ENCODE peak calls at places on chromosomes 3 and 15, in six cellular contexts. H, I, N, W, X and L are unnamed samples.

GRCh38 chr3:119745942-119746341 is 36.0 kb upstream of the NR1I2 start:
- DNase-seq in X (no peak), H (no peak), W (no peak), I (no peak), N (no peak), L (no peak)

GRCh38 chr3:111723293-111723963 is 128.3 kb upstream of the ZBED2 start:
- DNase-seq in H (no peak), N (no peak), I (no peak), W (peak), X (no peak), L (no peak)

GRCh38 chr3:112111785-112112402 is 21.2 kb downstream of the GCSAM start:
- DNase-seq in X (peak), I (peak), H (no peak), N (peak), W (peak), L (peak)

GRCh38 chr3:20637729-20638128 is 451.7 kb upstream of the SGO1 start:
- DNase-seq in X (no peak), N (no peak), I (no peak), H (no peak), W (no peak), L (no peak)

GRCh38 chr3:124007186-124007585 is 15.3 kb upstream of the ROPN1 start:
- DNase-seq in N (no peak), W (no peak), X (no peak), H (no peak), I (no peak), L (no peak)

GRCh38 chr3:122415762-122416654 is at the start of gene WDR5B:
- DNase-seq in X (peak), H (peak), W (peak), I (peak), N (peak), L (peak)

GRCh38 chr3:192812736-192813383 is 85.5 kb upstream of the FGF12 start:
- DNase-seq in N (peak), W (no peak), H (no peak), I (no peak), X (peak), L (peak)

GRCh38 chr3:127851899-127852298 is 29.6 kb upstream of the MGLL start:
- DNase-seq in I (no peak), X (no peak), H (no peak), N (no peak), W (no peak), L (no peak)

GRCh38 chr15:71532994-71533393 is 277.4 kb upstream of the NR2E3 start:
- DNase-seq in N (no peak), I (peak), W (no peak), H (peak), X (no peak), L (peak)

GRCh38 chr3:64232821-64233220 is 7.6 kb upstream of the PRICKLE2 start:
- DNase-seq in H (no peak), X (no peak), N (no peak), W (no peak), I (no peak), L (no peak)

GRCh38 chr3:172208586-172209332 is 169.4 kb downstream of the FNDC3B start:
- DNase-seq in I (no peak), W (no peak), X (no peak), N (no peak), H (no peak), L (no peak)

GRCh38 chr3:120182613-120183524 is 88.6 kb upstream of the GSK3B start:
- DNase-seq in W (no peak), H (no peak), N (peak), X (peak), I (no peak), L (no peak)

GRCh38 chr15:101188517-101189340 is 63.1 kb downstream of the CHSY1 start:
- DNase-seq in H (no peak), I (no peak), X (no peak), N (no peak), W (no peak), L (no peak)

GRCh38 chr15:44194397-44195150 is 497 bp downstream of the FRMD5 start:
- DNase-seq in H (no peak), W (peak), I (no peak), X (peak), N (peak), L (peak)

GRCh38 chr15:88603885-88604284 is 17.3 kb upstream of the AEN start:
- DNase-seq in I (no peak), H (no peak), N (no peak), W (no peak), X (peak), L (no peak)

GRCh38 chr3:12894629-12895028 is 53.3 kb upstream of the RPL32 start:
- DNase-seq in I (no peak), H (no peak), N (no peak), W (no peak), X (no peak), L (no peak)

GRCh38 chr3:129316121-129317013 is 37.7 kb downstream of the HMCES start:
- DNase-seq in N (peak), W (no peak), X (peak), I (peak), H (no peak), L (peak)

GRCh38 chr15:61715082-61715481 is 345.2 kb downstream of the VPS13C start:
- DNase-seq in I (no peak), W (no peak), X (peak), H (no peak), N (peak), L (no peak)

GRCh38 chr15:101308604-101309435 is 13.8 kb upstream of the SNRPA1 start:
- DNase-seq in I (no peak), X (no peak), N (no peak), H (no peak), W (no peak), L (no peak)

GRCh38 chr15:63530235-63530634 is 25.8 kb downstream of the USP3 start:
- DNase-seq in N (no peak), X (no peak), W (no peak), I (no peak), H (no peak), L (no peak)

GRCh38 chr3:136728434-136728833 is 23.7 kb downstream of the STAG1 start:
- DNase-seq in W (no peak), X (no peak), N (no peak), I (no peak), H (no peak), L (no peak)

GRCh38 chr3:52714335-52715302 is 8.7 kb downstream of the SPCS1 start:
- DNase-seq in I (no peak), N (peak), H (no peak), X (peak), W (no peak), L (no peak)

GRCh38 chr3:73451276-73451973 is 173.3 kb downstream of the PDZRN3 start:
- DNase-seq in I (no peak), N (no peak), X (no peak), H (no peak), W (no peak), L (no peak)

GRCh38 chr3:22858486-22858885 is 344.6 kb upstream of the UBE2E2 start:
- DNase-seq in N (no peak), I (no peak), X (no peak), H (no peak), W (no peak), L (no peak)

GRCh38 chr15:92473784-92474183 is 80.1 kb downstream of the ST8SIA2 start:
- DNase-seq in X (no peak), H (no peak), N (no peak), I (no peak), W (no peak), L (no peak)

GRCh38 chr3:40192628-40193027 is 116.9 kb upstream of the EIF1B start:
- DNase-seq in N (no peak), I (no peak), H (no peak), X (no peak), W (no peak), L (no peak)